ENCODE peak calls at places on chromosomes 5 and 9, in five cellular contexts. One of them, this sample, is unnamed.

GRCh38 chr5:17405976-17406876 is 91.8 kb upstream of the TAF11L2 start:
- DNase-seq in GM12865: no peak
- DNase-seq in left ventricle myocardium inferior: no peak
- DNase-seq in CD8-positive, alpha-beta T cell: no peak
- DNase-seq in HL-60: no peak
- DNase-seq in this sample: no peak

GRCh38 chr9:91948061-91948422 is 2.0 kb downstream of the ROR2 start:
- DNase-seq in GM12865: no peak
- DNase-seq in left ventricle myocardium inferior: no peak
- DNase-seq in CD8-positive, alpha-beta T cell: no peak
- DNase-seq in HL-60: no peak
- DNase-seq in this sample: no peak

GRCh38 chr5:1465966-1466471 is 20.8 kb upstream of the SLC6A3 start:
- DNase-seq in GM12865: no peak
- DNase-seq in left ventricle myocardium inferior: no peak
- DNase-seq in CD8-positive, alpha-beta T cell: no peak
- DNase-seq in HL-60: no peak
- DNase-seq in this sample: no peak

GRCh38 chr9:4077499-4078102 is 222.3 kb downstream of the GLIS3 start:
- DNase-seq in GM12865: peak
- DNase-seq in left ventricle myocardium inferior: peak
- DNase-seq in CD8-positive, alpha-beta T cell: peak
- DNase-seq in HL-60: no peak
- DNase-seq in this sample: no peak

GRCh38 chr9:78368236-78368635 is 71.3 kb downstream of the PSAT1 start:
- DNase-seq in GM12865: no peak
- DNase-seq in left ventricle myocardium inferior: no peak
- DNase-seq in CD8-positive, alpha-beta T cell: no peak
- DNase-seq in HL-60: no peak
- DNase-seq in this sample: no peak

GRCh38 chr9:72485821-72486605 is 35.4 kb upstream of the TMC1 start:
- DNase-seq in GM12865: no peak
- DNase-seq in left ventricle myocardium inferior: no peak
- DNase-seq in CD8-positive, alpha-beta T cell: no peak
- DNase-seq in HL-60: no peak
- DNase-seq in this sample: no peak

GRCh38 chr9:129437626-129438323 is 183.1 kb downstream of the C9orf50 start:
- DNase-seq in GM12865: no peak
- DNase-seq in left ventricle myocardium inferior: no peak
- DNase-seq in CD8-positive, alpha-beta T cell: no peak
- DNase-seq in HL-60: no peak
- DNase-seq in this sample: no peak

GRCh38 chr5:55446690-55447351 is 87.9 kb downstream of the PLPP1 start:
- DNase-seq in GM12865: no peak
- DNase-seq in left ventricle myocardium inferior: no peak
- DNase-seq in CD8-positive, alpha-beta T cell: no peak
- DNase-seq in HL-60: no peak
- DNase-seq in this sample: no peak

GRCh38 chr5:171845857-171846785 is 60.5 kb downstream of the SMIM23 start:
- DNase-seq in GM12865: no peak
- DNase-seq in left ventricle myocardium inferior: peak
- DNase-seq in CD8-positive, alpha-beta T cell: no peak
- DNase-seq in HL-60: no peak
- DNase-seq in this sample: no peak

GRCh38 chr9:36319806-36320205 is 61.6 kb upstream of the GNE start:
- DNase-seq in GM12865: no peak
- DNase-seq in left ventricle myocardium inferior: no peak
- DNase-seq in CD8-positive, alpha-beta T cell: no peak
- DNase-seq in HL-60: no peak
- DNase-seq in this sample: no peak

GRCh38 chr5:96652769-96653455 is 9.3 kb upstream of the CAST start:
- DNase-seq in GM12865: no peak
- DNase-seq in left ventricle myocardium inferior: no peak
- DNase-seq in CD8-positive, alpha-beta T cell: no peak
- DNase-seq in HL-60: no peak
- DNase-seq in this sample: no peak

GRCh38 chr5:177462021-177462670 is 11.3 kb downstream of the DBN1 start:
- DNase-seq in GM12865: no peak
- DNase-seq in left ventricle myocardium inferior: peak
- DNase-seq in CD8-positive, alpha-beta T cell: no peak
- DNase-seq in HL-60: peak
- DNase-seq in this sample: no peak

GRCh38 chr9:137445275-137445807 is 4.2 kb upstream of the ENTPD8 start:
- DNase-seq in GM12865: peak
- DNase-seq in left ventricle myocardium inferior: peak
- DNase-seq in CD8-positive, alpha-beta T cell: peak
- DNase-seq in HL-60: no peak
- DNase-seq in this sample: peak

GRCh38 chr5:116520706-116521105 is 53.9 kb downstream of the SEMA6A start:
- DNase-seq in GM12865: no peak
- DNase-seq in left ventricle myocardium inferior: no peak
- DNase-seq in CD8-positive, alpha-beta T cell: no peak
- DNase-seq in HL-60: no peak
- DNase-seq in this sample: no peak

GRCh38 chr5:154285661-154286408 is 95.3 kb downstream of the GALNT10 start:
- DNase-seq in GM12865: no peak
- DNase-seq in left ventricle myocardium inferior: no peak
- DNase-seq in CD8-positive, alpha-beta T cell: no peak
- DNase-seq in HL-60: no peak
- DNase-seq in this sample: no peak

GRCh38 chr5:174725261-174725990 is 1.0 kb downstream of the MSX2 start:
- DNase-seq in GM12865: no peak
- DNase-seq in left ventricle myocardium inferior: no peak
- DNase-seq in CD8-positive, alpha-beta T cell: no peak
- DNase-seq in HL-60: no peak
- DNase-seq in this sample: no peak

GRCh38 chr9:70049672-70050271 is 6.1 kb downstream of the MAMDC2 start:
- DNase-seq in GM12865: no peak
- DNase-seq in left ventricle myocardium inferior: peak
- DNase-seq in CD8-positive, alpha-beta T cell: no peak
- DNase-seq in HL-60: no peak
- DNase-seq in this sample: no peak

GRCh38 chr9:124758061-124758460 is 13.1 kb downstream of the NR6A1 start:
- DNase-seq in GM12865: no peak
- DNase-seq in left ventricle myocardium inferior: no peak
- DNase-seq in CD8-positive, alpha-beta T cell: no peak
- DNase-seq in HL-60: no peak
- DNase-seq in this sample: no peak

GRCh38 chr5:135050244-135050767 is 16.3 kb upstream of the PITX1 start:
- DNase-seq in GM12865: no peak
- DNase-seq in left ventricle myocardium inferior: no peak
- DNase-seq in CD8-positive, alpha-beta T cell: no peak
- DNase-seq in HL-60: no peak
- DNase-seq in this sample: no peak

GRCh38 chr5:90518666-90519065 is 10.7 kb downstream of the LYSMD3 start:
- DNase-seq in GM12865: no peak
- DNase-seq in left ventricle myocardium inferior: no peak
- DNase-seq in CD8-positive, alpha-beta T cell: no peak
- DNase-seq in HL-60: no peak
- DNase-seq in this sample: no peak

GRCh38 chr5:110040178-110040577 is 350.5 kb downstream of the MAN2A1 start:
- DNase-seq in GM12865: no peak
- DNase-seq in left ventricle myocardium inferior: no peak
- DNase-seq in CD8-positive, alpha-beta T cell: no peak
- DNase-seq in HL-60: no peak
- DNase-seq in this sample: no peak

GRCh38 chr9:76512826-76513225 is 53.8 kb downstream of the GCNT1 start:
- DNase-seq in GM12865: no peak
- DNase-seq in left ventricle myocardium inferior: no peak
- DNase-seq in CD8-positive, alpha-beta T cell: no peak
- DNase-seq in HL-60: no peak
- DNase-seq in this sample: no peak

This sample was measured in amygdala.